ENCODE peak calls at places on chromosomes 5 and 9, in nine cellular contexts. G is iPS-NIHi11, F is T follicular helper cell, L is tibial artery, P is NCI-H774, E is mesendoderm, D is nephron progenitor cell, Q is NCI-H2081 treated with DMSO at 0.1 percent for 48 hours, I is cardiac muscle cell. T is an unnamed sample.

GRCh38 chr5:67149933-67150523 is 46.6 kb downstream of the CD180 start:
- DNase-seq in L (no peak), I (no peak), Q (no peak), E (peak), G (peak), P (no peak), D (no peak), F (no peak), T (no peak)

GRCh38 chr9:134328841-134329575 is 2.8 kb downstream of the RXRA start:
- DNase-seq in Q (no peak), D (no peak), L (peak), P (no peak), I (peak), E (no peak), G (no peak), F (no peak), T (no peak)

GRCh38 chr5:66410056-66410455 is 186.1 kb upstream of the MAST4 start:
- DNase-seq in E (no peak), P (no peak), I (no peak), D (no peak), Q (no peak), F (no peak), G (no peak), L (no peak), T (peak)

GRCh38 chr5:96569770-96570169 is 92.4 kb upstream of the CAST start:
- DNase-seq in D (no peak), Q (no peak), P (no peak), G (no peak), L (no peak), I (no peak), F (no peak), E (no peak), T (no peak)

GRCh38 chr5:90162324-90162723 is 247.2 kb downstream of the CETN3 start:
- DNase-seq in G (no peak), Q (no peak), D (no peak), L (no peak), E (peak), P (no peak), I (no peak), F (no peak), T (no peak)

GRCh38 chr5:96823900-96824351 is 16.2 kb upstream of the ERAP1 start:
- DNase-seq in I (no peak), E (no peak), D (no peak), Q (no peak), P (peak), F (no peak), G (no peak), L (no peak), T (no peak)

GRCh38 chr5:17114715-17115599 is 102.5 kb upstream of the BASP1 start:
- DNase-seq in E (no peak), Q (no peak), I (no peak), L (no peak), D (peak), G (no peak), P (no peak), F (no peak), T (no peak)

GRCh38 chr5:157575096-157575872 is at the start of gene ADAM19:
- DNase-seq in G (peak), I (peak), Q (no peak), E (no peak), D (peak), F (peak), L (peak), P (no peak), T (no peak)

GRCh38 chr9:100472725-100473261 is at the start of gene TMEFF1:
- DNase-seq in Q (no peak), D (peak), I (peak), G (peak), L (no peak), E (peak), F (peak), P (peak), T (peak)

GRCh38 chr9:132412089-132412488 is 2.1 kb downstream of the CFAP77 start:
- DNase-seq in F (no peak), P (peak), G (peak), E (peak), D (peak), I (peak), Q (peak), L (no peak), T (peak)

GRCh38 chr5:161676109-161676508 is 9.4 kb upstream of the GABRA6 start:
- DNase-seq in E (peak), L (no peak), F (no peak), P (no peak), G (peak), Q (no peak), I (peak), D (no peak), T (peak)

GRCh38 chr5:173888473-173889135 is 455 bp downstream of the CPEB4 start:
- DNase-seq in E (peak), I (peak), P (no peak), Q (no peak), D (peak), F (no peak), G (no peak), L (peak), T (no peak)

GRCh38 chr5:96652769-96653455 is 9.3 kb upstream of the CAST start:
- DNase-seq in F (no peak), G (peak), Q (no peak), P (no peak), L (no peak), E (peak), I (no peak), D (no peak), T (no peak)

GRCh38 chr9:96109718-96110351 is 192.1 kb downstream of the HSD17B3 start:
- DNase-seq in D (no peak), L (no peak), F (no peak), G (no peak), E (no peak), I (no peak), P (no peak), Q (no peak), T (no peak)

T was measured in SHP77.